ENCODE peak calls at places on chromosomes 16 and 17, in four cellular contexts. M is tibial artery, L is stomach, R is brain microvascular endothelial cell. K is an unnamed sample.

GRCh38 chr16:82043680-82044584 is 8.9 kb downstream of the HSD17B2 start:
- DNase-seq in R (peak; percentile 38), L (no peak), M (no peak), K (no peak)

GRCh38 chr17:28372203-28372944 is 880 bp downstream of the SARM1 start:
- DNase-seq in R (no peak), L (no peak), M (no peak), K (no peak)

GRCh38 chr16:86567701-86568571 is 1.3 kb downstream of the FOXC2 start:
- DNase-seq in M (no peak), L (no peak), R (no peak), K (no peak)

GRCh38 chr16:11395008-11395948 is 50.0 kb downstream of the RMI2 start:
- DNase-seq in R (no peak), M (no peak), L (no peak), K (no peak)

GRCh38 chr17:43468746-43469544 is 14.8 kb upstream of the DHX8 start:
- DNase-seq in L (no peak), M (no peak), R (peak; percentile 89), K (no peak)

GRCh38 chr16:85369741-85370528 is 243.2 kb upstream of the GSE1 start:
- DNase-seq in M (peak; percentile 64), R (peak; percentile 47), L (peak; percentile 73), K (no peak)

GRCh38 chr16:87541882-87542234 is 49.0 kb upstream of the ZCCHC14 start:
- DNase-seq in L (no peak), R (peak; percentile 22), M (peak; percentile 70), K (peak; percentile 86)

GRCh38 chr16:66434619-66435430 is 7.7 kb downstream of the BEAN1 start:
- DNase-seq in M (no peak), L (no peak), R (no peak), K (no peak)

GRCh38 chr17:12545877-12546513 is 119.7 kb upstream of the MYOCD start:
- DNase-seq in R (peak; percentile 58), M (peak; percentile 31), L (no peak), K (no peak)

GRCh38 chr16:88781140-88782077 is 3.6 kb downstream of the PIEZO1 start:
- DNase-seq in R (no peak), M (peak; percentile 62), L (no peak), K (no peak)

GRCh38 chr16:11914759-11915643 is 755 bp downstream of the GSPT1 start:
- DNase-seq in L (peak; percentile 41), M (peak; percentile 28), R (peak; percentile 20), K (peak; percentile 76)

GRCh38 chr16:89409161-89409711 is 81.1 kb downstream of the ANKRD11 start:
- DNase-seq in M (no peak), R (peak; percentile 14), L (no peak), K (no peak)

GRCh38 chr17:14756469-14756868 is 455.6 kb downstream of the HS3ST3B1 start:
- DNase-seq in M (no peak), L (no peak), R (no peak), K (no peak)

GRCh38 chr17:4436381-4436780 is 2.6 kb downstream of the SPNS3 start:
- DNase-seq in R (no peak), L (no peak), M (no peak), K (no peak)

GRCh38 chr16:50509521-50510341 is 38.5 kb upstream of the NKD1 start:
- DNase-seq in L (peak; percentile 31), R (peak; percentile 24), M (no peak), K (no peak)

GRCh38 chr17:68326681-68327080 is 35.4 kb downstream of the ARSG start:
- DNase-seq in L (no peak), M (no peak), R (peak; percentile 21), K (no peak)

GRCh38 chr17:82686366-82687324 is 11.9 kb downstream of the RAB40B start:
- DNase-seq in M (no peak), R (no peak), L (no peak), K (no peak)

GRCh38 chr16:10967981-10968380 is 23.6 kb downstream of the CLEC16A start:
- DNase-seq in R (no peak), M (no peak), L (peak; percentile 81), K (no peak)

GRCh38 chr16:56370836-56371235 is 54.5 kb downstream of the AMFR start:
- DNase-seq in M (no peak), R (no peak), L (peak; percentile 42), K (no peak)

GRCh38 chr17:31598921-31599571 is 207.6 kb downstream of the RAB11FIP4 start:
- DNase-seq in M (no peak), R (no peak), L (no peak), K (peak; percentile 58)

GRCh38 chr17:6558932-6559752 is 2.8 kb upstream of the PITPNM3 start:
- DNase-seq in M (no peak), L (no peak), R (no peak), K (no peak)

GRCh38 chr16:86772671-86773338 is 194.5 kb downstream of the FOXL1 start:
- DNase-seq in R (peak; percentile 78), M (no peak), L (no peak), K (no peak)

GRCh38 chr17:65975878-65976277 is 216.1 kb downstream of the CEP112 start:
- DNase-seq in R (no peak), M (peak; percentile 37), L (no peak), K (no peak)

GRCh38 chr17:36534117-36534880 is at the start of gene MYO19:
- DNase-seq in M (peak; percentile 56), L (peak; percentile 72), R (peak; percentile 33), K (peak; percentile 80)

DNA sequence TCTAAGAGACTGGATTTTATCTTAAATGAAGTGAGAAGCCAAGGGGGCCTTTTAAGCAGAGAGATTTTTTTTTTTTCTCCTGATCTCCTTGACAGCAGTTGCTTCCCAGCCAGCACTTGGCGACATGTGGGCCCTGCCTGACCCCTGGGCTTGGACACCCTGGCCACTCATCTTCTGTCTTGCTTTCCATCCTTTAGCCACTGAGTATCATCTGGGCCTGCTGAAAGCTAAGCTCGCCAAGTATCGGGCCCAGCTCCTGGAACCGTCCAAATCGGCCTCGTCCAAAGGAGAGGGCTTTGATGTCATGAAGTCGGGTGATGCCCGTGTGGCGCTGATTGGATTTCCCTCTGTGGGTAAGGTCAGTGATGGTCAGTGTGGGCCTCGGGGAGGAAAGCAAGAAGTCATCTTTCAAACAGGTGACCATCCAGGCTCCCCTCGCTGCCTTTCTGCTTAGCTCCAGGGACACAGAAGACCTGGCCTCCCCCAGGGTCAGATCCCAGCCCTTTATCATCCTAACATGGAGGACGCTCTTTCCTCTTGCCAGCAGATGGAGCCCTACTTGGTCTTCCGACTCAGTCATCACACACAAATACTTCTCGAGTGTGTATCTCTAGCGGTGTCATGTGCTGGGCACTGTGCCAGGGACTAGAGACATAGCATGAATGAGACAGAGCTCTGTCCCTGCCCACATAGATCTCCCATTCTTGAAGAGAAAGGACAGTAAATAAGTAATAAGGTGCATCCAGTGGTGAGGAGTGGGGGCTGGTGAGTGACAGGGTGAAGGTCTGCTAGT is 6.1 kb downstream of the DRG2 start:
- DNase-seq in R (peak; percentile 89), L (no peak), M (peak; percentile 40), K (no peak)
- TF ChIP-seq CTCF in R (peak; percentile 74), L (no peak), M (no peak), K (no peak)

GRCh38 chr16:369275-369865 is 968 bp downstream of the MRPL28 start:
- DNase-seq in R (no peak), M (no peak), L (no peak), K (no peak)

GRCh38 chr16:370980-371728 is 816 bp upstream of the MRPL28 start:
- DNase-seq in L (no peak), M (no peak), R (no peak), K (no peak)

GRCh38 chr16:369866-370436 is 387 bp downstream of the MRPL28 start:
- DNase-seq in R (no peak), L (peak; percentile 44), M (no peak), K (no peak)

GRCh38 chr16:371729-372521 is 1.6 kb upstream of the MRPL28 start:
- DNase-seq in M (no peak), L (no peak), R (no peak), K (no peak)

DNA sequence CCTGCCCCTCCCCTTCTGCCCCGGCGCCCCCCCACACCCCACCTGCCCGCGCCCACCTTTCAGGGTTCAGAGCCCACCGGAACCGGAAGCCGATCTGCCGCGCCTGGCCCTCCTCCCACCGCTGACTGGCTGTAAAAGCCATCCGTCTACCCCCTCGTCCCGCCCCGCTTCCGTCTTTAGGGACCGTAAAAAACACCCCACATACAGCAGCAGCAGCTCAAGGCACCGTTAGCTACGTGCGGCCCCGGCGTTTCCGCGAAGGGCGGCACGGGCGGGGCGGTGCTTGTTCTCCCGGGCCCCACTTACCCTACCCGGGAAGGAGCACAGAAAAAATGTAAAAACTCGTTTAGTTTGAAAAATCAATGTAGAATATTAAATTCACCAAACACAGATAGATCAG is at the start of gene MRPL28:
- DNase-seq in L (peak; percentile 97), M (peak; percentile 95), R (peak; percentile 95), K (peak; percentile 95)
- H3K4me3 ChIP-seq in L (peak within 1 kb of the TSS; percentile 68), M (peak within 1 kb of the TSS; percentile 62), R (peak within 1 kb of the TSS; percentile 48), K (peak within 1 kb of the TSS; percentile 73)

GRCh38 chr17:50739098-50739497 is 19.7 kb downstream of the LUC7L3 start:
- DNase-seq in L (no peak), M (no peak), R (no peak), K (no peak)
- TF ChIP-seq CTCF in L (no peak), M (no peak), R (no peak), K (no peak)

GRCh38 chr17:75665981-75666380 is 973 bp downstream of the RECQL5 start:
- DNase-seq in L (no peak), R (no peak), M (no peak), K (no peak)

GRCh38 chr17:75666959-75667790 is at the start of the genes RECQL5 and SAP30BP:
- DNase-seq in R (peak; percentile 98), M (peak; percentile 98), L (peak; percentile 99), K (peak; percentile 97)

GRCh38 chr17:75670868-75671267 is 3.7 kb downstream of the SAP30BP start:
- DNase-seq in R (no peak), L (no peak), M (no peak), K (no peak)

GRCh38 chr17:75667825-75668224 is 687 bp downstream of the SAP30BP start:
- DNase-seq in L (no peak), R (no peak), M (no peak), K (no peak)

GRCh38 chr17:75668489-75668888 is 1.4 kb downstream of the SAP30BP start:
- DNase-seq in R (no peak), L (no peak), M (no peak), K (no peak)
- H3K4me3 ChIP-seq in R (peak overlapping the region; percentile 98), L (peak overlapping the region; percentile 94), M (no peak overlapping the region), K (peak overlapping the region; percentile 89)

DNA sequence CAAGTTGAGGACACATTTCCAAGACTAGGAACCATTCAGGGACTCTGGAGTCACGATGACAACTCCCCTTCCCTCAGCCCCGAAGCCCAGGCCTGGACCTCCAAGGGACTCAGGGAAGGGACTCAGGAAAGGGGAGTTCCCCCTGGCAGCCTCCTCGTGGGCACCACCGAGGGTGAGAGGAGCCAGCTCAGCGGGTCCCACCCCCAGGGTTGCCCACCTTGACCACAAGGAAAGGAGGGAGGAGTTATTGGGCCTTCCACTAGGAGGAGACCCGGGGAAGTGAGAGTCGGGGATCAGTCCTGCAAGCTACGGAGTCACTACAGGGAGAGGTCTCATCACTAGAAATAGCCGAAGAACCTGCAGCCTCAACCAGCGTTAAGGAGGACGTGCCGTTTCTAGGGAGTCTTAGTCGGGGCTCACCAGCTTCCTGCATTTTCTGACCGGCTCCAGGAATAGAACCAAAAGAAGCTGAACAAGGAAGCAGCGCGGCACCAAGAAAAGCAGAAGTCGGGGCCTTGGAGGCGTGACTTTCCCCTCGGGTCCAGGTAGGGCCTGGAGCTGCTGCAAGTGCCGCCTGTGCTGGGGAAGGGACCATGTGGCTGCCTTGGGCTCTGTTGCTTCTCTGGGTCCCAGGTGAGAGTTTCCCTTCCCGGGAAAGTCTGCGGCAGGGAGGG is at the start of gene CD300A:
- DNase-seq in M (no peak), L (peak; percentile 54), R (no peak), K (no peak)
- TF ChIP-seq CTCF in M (no peak), L (no peak), R (no peak), K (no peak)

K was measured in coronary artery.